ENCODE peak calls at places on chromosome 6, in five cellular contexts. K is stomach, H is adrenal gland, F is choroid plexus epithelial cell, G is esophagus squamous epithelium. L is an unnamed sample.

GRCh38 chr6:34566830-34567546 is 10.9 kb upstream of the SPDEF start:
- DNase-seq in G (no peak), H (no peak), K (no peak), F (no peak), L (no peak)

GRCh38 chr6:109867009-109867969 is 110.8 kb upstream of the GPR6 start:
- DNase-seq in H (peak; percentile 72), G (no peak), F (peak; percentile 27), K (peak; percentile 73), L (no peak)

GRCh38 chr6:52161689-52162438 is 24.3 kb upstream of the IL17A start:
- DNase-seq in G (no peak), F (no peak), K (no peak), H (no peak), L (no peak)

GRCh38 chr6:37536462-37537225 is 37.0 kb upstream of the CCDC167 start:
- DNase-seq in F (no peak), H (no peak), G (no peak), K (no peak), L (no peak)

GRCh38 chr6:14337157-14337556 is 219.6 kb downstream of the CD83 start:
- DNase-seq in K (no peak), H (no peak), F (peak; percentile 24), G (no peak), L (no peak)

GRCh38 chr6:105593805-105594231 is 190.9 kb upstream of the PREP start:
- DNase-seq in F (no peak), K (no peak), H (no peak), G (no peak), L (no peak)

GRCh38 chr6:160337301-160337700 is 10.9 kb upstream of the SLC22A3 start:
- DNase-seq in H (no peak), K (no peak), G (no peak), F (peak; percentile 44), L (no peak)

GRCh38 chr6:54847799-54848597 is 1.4 kb downstream of the FAM83B start:
- DNase-seq in K (no peak), F (peak; percentile 25), H (no peak), G (no peak), L (no peak)

GRCh38 chr6:108660251-108660650 is 99.5 kb downstream of the FOXO3 start:
- DNase-seq in F (no peak), G (no peak), K (no peak), H (no peak), L (no peak)

GRCh38 chr6:73085362-73085975 is 139.8 kb downstream of the KHDC1L start:
- DNase-seq in K (no peak), F (no peak), H (no peak), G (no peak), L (no peak)

GRCh38 chr6:130324657-130325056 is 41.2 kb upstream of the TMEM200A start:
- DNase-seq in F (peak; percentile 79), K (no peak), H (no peak), G (no peak), L (no peak)

GRCh38 chr6:24064106-24064505 is 61.9 kb upstream of the NRSN1 start:
- DNase-seq in H (no peak), K (no peak), G (no peak), F (peak; percentile 25), L (no peak)

GRCh38 chr6:71349395-71349794 is 60.8 kb downstream of the OGFRL1 start:
- DNase-seq in H (no peak), G (no peak), F (peak; percentile 67), K (no peak), L (no peak)

GRCh38 chr6:142725024-142725770 is 219.8 kb downstream of the HIVEP2 start:
- DNase-seq in H (no peak), G (no peak), F (no peak), K (no peak), L (no peak)

GRCh38 chr6:2639876-2640275 is 110.8 kb downstream of the MYLK4 start:
- DNase-seq in K (no peak), G (no peak), H (no peak), F (no peak), L (no peak)

GRCh38 chr6:122289721-122290501 is 109.5 kb upstream of the HSF2 start:
- DNase-seq in G (no peak), K (no peak), H (no peak), F (peak; percentile 52), L (peak; percentile 23)

GRCh38 chr6:53593001-53593488 is 48.1 kb upstream of the GCLC start:
- DNase-seq in G (no peak), H (no peak), F (peak; percentile 30), K (no peak), L (peak; percentile 96)

DNA sequence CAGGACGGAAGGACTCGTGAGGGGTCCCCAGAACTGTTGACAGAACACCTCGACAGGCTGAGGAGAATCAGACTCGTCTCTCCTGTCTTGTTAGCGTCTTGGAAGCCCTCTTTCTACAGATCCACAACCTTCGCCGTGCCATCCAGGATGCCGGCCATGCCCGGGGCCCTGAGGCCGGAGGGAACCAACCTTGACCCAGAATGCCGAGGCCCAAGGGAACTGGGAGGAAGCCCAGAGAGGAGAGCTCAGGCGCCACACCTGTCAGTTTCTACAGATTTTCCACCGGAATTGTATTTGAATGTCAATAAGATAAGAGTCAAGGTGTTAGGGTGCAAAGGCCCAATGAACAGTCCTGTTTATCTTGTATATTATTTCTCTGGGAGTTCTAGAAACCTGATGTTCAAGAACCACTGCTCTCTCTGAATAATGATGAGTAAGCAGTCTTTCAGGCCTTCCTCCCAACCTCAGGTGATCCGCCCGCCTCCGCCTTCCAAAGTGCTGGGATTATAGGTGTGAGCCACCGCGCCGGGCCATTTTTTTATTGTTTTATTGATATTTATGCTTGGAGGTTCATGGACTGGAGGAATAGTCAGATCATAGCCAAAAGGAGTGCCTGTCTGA is 804 bp upstream of the ME1 start:
- DNase-seq in G (no peak), K (peak; percentile 48), F (no peak), H (peak; percentile 59), L (no peak)
- H3K4me3 ChIP-seq in G (peak overlapping the region; percentile 77), K (peak overlapping the region; percentile 64), F (peak overlapping the region; percentile 77), H (peak overlapping the region; percentile 80), L (peak overlapping the region; percentile 67)

DNA sequence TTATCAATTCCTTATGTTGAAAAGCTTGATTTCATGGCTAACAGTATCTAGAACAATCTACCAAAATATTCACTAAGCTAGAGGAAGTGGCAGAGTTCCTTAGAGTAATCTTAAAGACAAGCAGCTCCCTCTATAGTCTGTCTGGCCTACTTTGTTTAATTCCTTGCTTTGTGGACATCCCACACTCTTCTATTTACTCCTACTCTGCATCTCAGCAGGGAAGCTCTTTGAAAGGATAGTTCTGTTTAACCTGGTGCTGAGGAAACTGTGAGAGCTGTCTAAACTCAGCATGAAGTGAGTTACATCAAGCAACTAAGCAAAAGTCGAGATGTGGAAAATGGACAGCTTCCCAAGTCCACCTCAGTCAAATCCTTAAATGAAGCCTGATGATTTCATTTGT is 4.3 kb downstream of the REV3L start:
- DNase-seq in F (peak; percentile 86), K (no peak), G (no peak), H (no peak), L (no peak)
- TF ChIP-seq CTCF in F (peak; percentile 63), K (no peak), G (peak; percentile 17), H (peak; percentile 36), L (peak; percentile 47)

GRCh38 chr6:1625352-1625773 is 15.6 kb downstream of the FOXC1 start:
- DNase-seq in K (no peak), H (no peak), F (no peak), G (no peak), L (no peak)

GRCh38 chr6:1626481-1626880 is 16.8 kb downstream of the FOXC1 start:
- DNase-seq in G (no peak), F (no peak), K (no peak), H (no peak), L (no peak)

GRCh38 chr6:1624848-1625341 is 15.2 kb downstream of the FOXC1 start:
- DNase-seq in F (no peak), G (no peak), H (no peak), K (no peak), L (no peak)

GRCh38 chr6:1624071-1624847 is 14.5 kb downstream of the FOXC1 start:
- DNase-seq in F (no peak), G (no peak), H (no peak), K (peak; percentile 17), L (no peak)

DNA sequence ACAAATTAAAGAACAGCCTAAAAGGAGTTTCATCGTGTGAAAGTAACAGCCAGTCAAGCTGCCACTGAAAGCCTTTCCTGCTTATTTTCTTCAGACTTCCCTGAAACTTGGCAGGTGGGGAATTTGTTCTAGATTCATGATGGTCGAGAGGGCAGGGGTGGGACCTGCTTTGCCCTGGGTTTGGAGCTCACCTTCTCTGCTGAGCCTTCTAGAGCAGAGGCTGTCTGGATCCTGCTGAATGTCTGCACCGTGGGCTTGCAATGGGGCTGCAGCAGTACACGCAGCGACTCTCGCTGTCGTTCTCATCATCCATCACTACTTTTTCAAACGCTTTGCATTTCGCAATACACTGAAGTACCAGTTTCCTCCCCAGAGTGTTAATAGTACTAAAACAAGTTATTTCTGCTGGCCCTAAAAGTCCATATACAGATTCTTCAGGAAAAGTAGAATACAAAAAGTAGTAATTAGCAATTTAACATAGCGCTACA is 16.3 kb downstream of the FOXC1 start:
- DNase-seq in H (no peak), F (no peak), K (no peak), G (no peak), L (no peak)
- H3K4me3 ChIP-seq in H (peak overlapping the region; percentile 51), F (no peak overlapping the region), K (no peak overlapping the region), G (peak overlapping the region; percentile 76), L (no peak overlapping the region)

DNA sequence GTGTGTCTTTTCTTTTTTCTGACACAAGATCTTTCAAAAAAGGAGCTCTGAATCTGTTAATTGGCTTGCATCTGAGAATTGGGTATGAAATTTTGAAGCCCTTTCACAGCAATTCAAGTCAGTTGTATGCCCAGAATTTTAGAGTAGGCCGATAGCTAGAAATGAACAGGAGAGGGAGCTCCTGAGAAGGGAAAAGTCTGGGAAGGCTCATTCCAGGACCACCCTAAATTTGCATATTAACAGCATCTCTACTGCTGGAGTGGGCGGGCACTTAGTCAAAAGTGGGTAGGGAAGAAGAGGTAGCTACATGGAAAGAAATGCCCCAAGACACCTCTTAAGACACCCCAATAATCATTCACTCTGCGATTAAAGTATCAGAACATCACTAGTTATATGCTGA is 928.3 kb downstream of the TBC1D32 start:
- DNase-seq in F (no peak), G (no peak), H (no peak), K (no peak), L (no peak)
- TF ChIP-seq CTCF in F (peak; percentile 3), G (no peak), H (no peak), K (no peak), L (peak; percentile 40)

GRCh38 chr6:21104288-21104687 is 489.3 kb upstream of the SOX4 start:
- DNase-seq in H (no peak), F (no peak), K (no peak), G (no peak), L (no peak)
- H3K4me3 ChIP-seq in H (no peak overlapping the region), F (no peak overlapping the region), K (no peak overlapping the region), G (no peak overlapping the region), L (no peak overlapping the region)

GRCh38 chr6:26173836-26174144 is 86.6 kb downstream of the HFE start:
- DNase-seq in H (no peak), G (no peak), F (no peak), K (no peak), L (no peak)

GRCh38 chr6:26170951-26171841 is 84.0 kb downstream of the HFE start:
- DNase-seq in F (no peak), K (no peak), G (no peak), H (no peak), L (no peak)

GRCh38 chr6:26172496-26172958 is 85.3 kb downstream of the HFE start:
- DNase-seq in G (no peak), K (no peak), H (no peak), F (peak; percentile 54), L (no peak)

GRCh38 chr6:26175428-26176181 is 88.4 kb downstream of the HFE start:
- DNase-seq in H (peak; percentile 44), K (no peak), F (peak; percentile 87), G (no peak), L (no peak)

GRCh38 chr6:26175033-26175427 is 87.8 kb downstream of the HFE start:
- DNase-seq in H (no peak), F (no peak), K (no peak), G (no peak), L (no peak)
- TF ChIP-seq CTCF in H (no peak), F (no peak), K (no peak), G (no peak), L (no peak)